ENCODE peak calls at places on chromosomes 7 and 10, in four cellular contexts. U is cardiac muscle cell; S is stimulated activated CD8-positive, alpha-beta memory T cell treated with anti-CD3 and anti-CD28 coated beads, Interleukin-7, amount 100 ng/mL, for 24 hours; T is PC-3. Z is an unnamed sample.

GRCh38 chr7:82789883-82790609 is 346.5 kb upstream of the CACNA2D1 start:
- DNase-seq in U (no peak), S (no peak), T (peak; percentile 37), Z (no peak)

GRCh38 chr7:139043823-139044812 is 8.3 kb upstream of the ZC3HAV1L start:
- DNase-seq in U (no peak), S (peak; percentile 41), T (no peak), Z (no peak)

GRCh38 chr10:97390096-97390495 is 11.0 kb downstream of the RRP12 start:
- DNase-seq in U (no peak), S (no peak), T (no peak), Z (no peak)

GRCh38 chr10:60914676-60915075 is 29.3 kb downstream of the RHOBTB1 start:
- DNase-seq in U (no peak), S (no peak), T (no peak), Z (no peak)

GRCh38 chr7:87575521-87575920 is 25.2 kb downstream of the ABCB1 start:
- DNase-seq in U (no peak), S (no peak), T (peak; percentile 48), Z (no peak)

GRCh38 chr10:87590705-87591588 is 68.7 kb upstream of the PAPSS2 start:
- DNase-seq in U (no peak), S (no peak), T (peak; percentile 34), Z (no peak)

GRCh38 chr10:21503580-21503979 is 21.9 kb downstream of the SKIDA1 start:
- DNase-seq in U (no peak), S (no peak), T (no peak), Z (no peak)

GRCh38 chr10:5530846-5531557 is 6.2 kb downstream of the CALML3 start:
- DNase-seq in U (no peak), S (no peak), T (no peak), Z (no peak)

GRCh38 chr7:518630-519428 is 817 bp downstream of the PDGFA start:
- DNase-seq in U (peak; percentile 88), S (no peak), T (peak; percentile 69), Z (peak; percentile 77)

GRCh38 chr10:101769541-101770180 is 6.3 kb downstream of the FGF8 start:
- DNase-seq in U (no peak), S (no peak), T (no peak), Z (no peak)

GRCh38 chr7:149763563-149764240 is 9.7 kb downstream of the ZNF467 start:
- DNase-seq in U (no peak), S (no peak), T (no peak), Z (no peak)

GRCh38 chr10:76337641-76338040 is 906.2 kb downstream of the LRMDA start:
- DNase-seq in U (no peak), S (no peak), T (peak; percentile 85), Z (no peak)

GRCh38 chr10:126170367-126170766 is 217.9 kb downstream of the ADAM12 start:
- DNase-seq in U (no peak), S (no peak), T (no peak), Z (no peak)

GRCh38 chr7:125059861-125060456 is 130.3 kb upstream of the POT1 start:
- DNase-seq in U (no peak), S (no peak), T (peak; percentile 50), Z (no peak)